ENCODE peak calls at places on chromosomes 3 and 15, in five cellular contexts. B is Peyer's patch, A is Calu3, J is B cell, M is heart right ventricle. N is an unnamed sample.

GRCh38 chr3:40847571-40847992 is 322.8 kb downstream of the ZNF621 start:
- DNase-seq in B (no peak), A (no peak), J (no peak), M (no peak), N (no peak)

GRCh38 chr3:51967384-51968174 is at the start of gene PCBP4:
- DNase-seq in B (peak; percentile 71), A (peak; percentile 65), J (no peak), M (peak; percentile 80), N (no peak)

GRCh38 chr3:34419801-34420200 is 621.4 kb downstream of the PDCD6IP start:
- DNase-seq in B (no peak), A (no peak), J (no peak), M (no peak), N (no peak)

GRCh38 chr3:22156868-22157267 is 405.9 kb upstream of the ZNF385D start:
- DNase-seq in B (peak; percentile 64), A (no peak), J (no peak), M (no peak), N (no peak)

GRCh38 chr3:72230774-72231379 is 445.9 kb upstream of the PROK2 start:
- DNase-seq in B (no peak), A (no peak), J (no peak), M (no peak), N (no peak)

GRCh38 chr3:188253800-188254452 is 100.0 kb downstream of the LPP start:
- DNase-seq in B (no peak), A (no peak), J (no peak), M (no peak), N (no peak)

GRCh38 chr15:33494306-33494705 is 183.5 kb downstream of the RYR3 start:
- DNase-seq in B (no peak), A (no peak), J (no peak), M (no peak), N (no peak)

GRCh38 chr15:89018235-89018634 is 70.0 kb upstream of the ABHD2 start:
- DNase-seq in B (no peak), A (no peak), J (no peak), M (peak; percentile 59), N (no peak)

GRCh38 chr15:74631935-74632560 is 16.4 kb downstream of the CLK3 start:
- DNase-seq in B (peak; percentile 86), A (peak; percentile 79), J (peak; percentile 61), M (peak; percentile 65), N (peak; percentile 70)

GRCh38 chr15:76932090-76932966 is 779 bp downstream of the RCN2 start:
- DNase-seq in B (no peak), A (peak; percentile 4), J (no peak), M (no peak), N (no peak)

GRCh38 chr3:50155891-50156290 is 767 bp downstream of the SEMA3F start:
- DNase-seq in B (no peak), A (no peak), J (no peak), M (no peak), N (no peak)

GRCh38 chr15:40793216-40793989 is 13.5 kb upstream of the ZFYVE19 start:
- DNase-seq in B (peak; percentile 92), A (peak; percentile 66), J (no peak), M (no peak), N (peak; percentile 91)

GRCh38 chr3:15029625-15030024 is 35.5 kb downstream of the MRPS25 start:
- DNase-seq in B (no peak), A (no peak), J (no peak), M (no peak), N (no peak)

GRCh38 chr3:180930526-180930925 is 18.1 kb downstream of the FXR1 start:
- DNase-seq in B (no peak), A (no peak), J (no peak), M (no peak), N (no peak)

GRCh38 chr15:70094690-70095311 is 2.9 kb downstream of the TLE3 start:
- DNase-seq in B (no peak), A (no peak), J (no peak), M (no peak), N (no peak)

GRCh38 chr3:182710557-182711157 is 82.6 kb upstream of the ATP11B start:
- DNase-seq in B (no peak), A (no peak), J (no peak), M (no peak), N (no peak)

GRCh38 chr15:35170216-35170615 is 85.1 kb upstream of the NANOGP8 start:
- DNase-seq in B (no peak), A (no peak), J (no peak), M (no peak), N (no peak)

DNA sequence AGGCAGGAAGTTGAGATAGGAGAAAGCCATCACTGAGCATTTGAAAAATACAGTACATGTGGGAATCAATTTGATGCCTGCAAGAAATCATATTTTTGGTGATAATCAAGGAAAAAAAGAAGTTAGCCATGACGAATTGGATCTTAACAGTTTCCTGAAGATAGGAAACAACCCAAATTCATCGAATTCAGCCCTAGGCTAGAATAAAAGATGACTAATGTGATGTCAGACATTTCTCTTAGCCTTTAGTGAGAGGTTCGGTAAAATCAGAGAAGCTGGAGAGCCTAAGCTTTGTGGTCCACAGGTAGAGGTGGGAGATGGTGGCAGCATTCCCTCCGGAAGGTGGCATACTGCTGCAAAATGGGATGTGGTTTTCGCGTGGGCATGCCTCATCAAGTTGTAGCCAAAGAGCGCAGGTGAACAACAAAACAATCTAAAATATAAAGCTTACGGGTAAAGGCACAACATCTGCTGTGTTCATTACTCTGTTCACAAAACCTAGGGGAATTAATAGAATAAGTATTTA is 144.1 kb upstream of the ALCAM start:
- DNase-seq in B (no peak), A (no peak), J (no peak), M (no peak), N (no peak)
- TF ChIP-seq CTCF in B (no peak), A (no peak), J (no peak), M (no peak), N (no peak)

GRCh38 chr3:121975702-121976302 is 46.2 kb downstream of the ILDR1 start:
- DNase-seq in B (no peak), A (no peak), J (peak; percentile 55), M (no peak), N (no peak)
- TF ChIP-seq CTCF in B (no peak), A (no peak), J (peak; percentile 12), M (no peak), N (peak; percentile 12)

GRCh38 chr3:116614795-116615362 is 94.7 kb upstream of the TUSC7 start:
- DNase-seq in B (no peak), A (no peak), J (no peak), M (no peak), N (no peak)
- TF ChIP-seq CTCF in B (no peak), A (peak; percentile 22), J (peak; percentile 19), M (no peak), N (peak; percentile 43)

DNA sequence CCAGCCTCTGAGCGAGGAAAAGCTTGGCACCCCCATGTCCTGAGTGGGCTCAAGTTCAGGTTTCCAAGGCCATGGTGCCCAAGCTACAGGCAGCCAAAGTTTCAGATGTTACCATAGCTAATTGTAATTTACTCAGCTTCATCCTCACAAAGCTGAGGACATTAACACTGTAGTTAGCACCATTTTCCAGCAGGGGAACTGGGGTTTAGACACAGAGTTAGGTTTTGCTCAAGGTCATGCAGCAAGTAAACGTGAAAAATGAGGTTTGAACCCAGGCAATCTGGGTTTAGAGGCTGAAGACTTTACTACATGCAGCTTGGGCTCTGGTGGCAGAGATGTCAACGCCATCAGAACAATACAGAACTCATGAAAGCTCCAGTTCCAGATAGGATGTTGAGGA is 199.0 kb downstream of the TJP1 start:
- DNase-seq in B (no peak), A (no peak), J (no peak), M (no peak), N (no peak)
- TF ChIP-seq CTCF in B (no peak), A (no peak), J (no peak), M (no peak), N (no peak)

GRCh38 chr3:11162401-11163345 is 8.4 kb downstream of the HRH1 start:
- DNase-seq in B (no peak), A (no peak), J (no peak), M (no peak), N (no peak)

GRCh38 chr3:11161666-11162065 is 7.4 kb downstream of the HRH1 start:
- DNase-seq in B (no peak), A (no peak), J (no peak), M (no peak), N (no peak)

GRCh38 chr3:11157406-11157805 is 3.1 kb downstream of the HRH1 start:
- DNase-seq in B (no peak), A (no peak), J (no peak), M (no peak), N (no peak)

GRCh38 chr3:11156026-11156410 is 1.7 kb downstream of the HRH1 start:
- DNase-seq in B (no peak), A (no peak), J (no peak), M (no peak), N (no peak)

GRCh38 chr3:11159421-11159904 is 5.2 kb downstream of the HRH1 start:
- DNase-seq in B (no peak), A (no peak), J (no peak), M (no peak), N (no peak)
- TF ChIP-seq CTCF in B (no peak), A (no peak), J (no peak), M (no peak), N (peak; percentile 9)

GRCh38 chr15:36645106-36645505 is 65.7 kb downstream of the CDIN1 start:
- DNase-seq in B (no peak), A (no peak), J (no peak), M (no peak), N (no peak)
- TF ChIP-seq CTCF in B (no peak), A (no peak), J (no peak), M (peak; percentile 27), N (peak; percentile 55)

GRCh38 chr3:135240426-135240825 is 445.4 kb downstream of the EPHB1 start:
- DNase-seq in B (no peak), A (no peak), J (no peak), M (no peak), N (no peak)
- TF ChIP-seq CTCF in B (no peak), A (no peak), J (no peak), M (no peak), N (no peak)

DNA sequence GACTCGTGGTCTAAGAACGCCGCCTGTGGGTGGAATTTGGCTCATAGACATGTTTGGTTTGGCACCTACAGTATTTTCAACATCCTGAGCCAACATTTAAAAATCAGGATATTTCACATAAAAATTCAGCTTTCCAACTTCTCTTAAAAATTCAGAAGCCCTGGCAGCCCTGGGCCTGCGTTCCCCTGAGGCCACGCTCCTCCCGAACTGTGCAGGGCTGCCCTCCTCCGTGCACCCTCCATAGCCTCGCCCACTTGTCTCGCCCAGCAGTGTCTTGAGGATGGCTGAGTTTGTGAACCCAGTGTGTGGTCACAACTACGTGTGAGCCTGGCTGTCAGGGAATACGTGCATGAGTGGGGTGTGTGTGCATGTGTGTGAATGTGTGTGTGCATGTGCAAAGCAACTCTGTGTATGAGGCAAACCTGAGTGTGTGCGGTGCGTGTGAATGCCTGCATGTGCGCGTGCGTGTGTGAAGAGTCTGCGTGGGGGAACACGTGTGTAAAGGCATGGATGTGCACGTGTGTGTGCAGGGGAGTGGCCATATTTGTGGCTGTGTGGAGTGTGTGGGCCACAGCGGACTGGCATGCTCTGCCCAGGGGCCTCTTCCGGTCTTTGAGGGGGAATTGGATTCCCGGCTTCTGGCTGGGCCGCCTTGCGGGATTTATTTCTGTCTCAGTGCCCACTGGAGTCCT is 30.9 kb downstream of the PTH1R start:
- DNase-seq in B (no peak), A (no peak), J (no peak), M (no peak), N (peak; percentile 30)
- TF ChIP-seq CTCF in B (no peak), A (no peak), J (no peak), M (peak; percentile 32), N (no peak)

GRCh38 chr15:67064607-67065530 is 533 bp upstream of the SMAD3 start:
- DNase-seq in B (peak; percentile 86), A (peak; percentile 67), J (peak; percentile 63), M (no peak), N (peak; percentile 82)
- TF ChIP-seq CTCF in B (no peak), A (no peak), J (no peak), M (peak; percentile 28), N (peak; percentile 42)